ENCODE peak calls at places on chromosomes 12 and 14, in nine cellular contexts. T is effector memory CD4-positive, alpha-beta T cell; C is stimulated activated CD4-positive, alpha-beta T cell treated with anti-CD3 and anti-CD28 coated beads, Interleukin-15, amount 100 ng/mL, for 1 hour; I is activated gamma-delta T cell treated with Interleukin-2 at 50 U/mL for 16 hours; V is activated CD8-positive, alpha-beta T cell treated with anti-CD3 and anti-CD28 coated beads for 36 hours; F is NCI-H2227 treated with DMSO at 0.1 percent for 48 hours; M is naive thymus-derived CD8-positive, alpha-beta T cell; G is fibroblast of mammary gland; E is testis. Q is an unnamed sample.

GRCh38 chr12:131511803-131512564 is 198.9 kb upstream of the SFSWAP start:
- DNase-seq in G (no peak), M (no peak), I (no peak), T (no peak), F (no peak), V (no peak), C (no peak), E (no peak), Q (no peak)

GRCh38 chr14:54818201-54819133 is 84.2 kb downstream of the GCH1 start:
- DNase-seq in V (no peak), E (no peak), T (no peak), M (no peak), G (peak), F (peak), I (no peak), C (no peak), Q (peak)

GRCh38 chr14:22630486-22630885 is 13.7 kb downstream of the OR6J1 start:
- DNase-seq in T (no peak), E (no peak), M (no peak), C (no peak), F (no peak), G (peak), I (no peak), V (no peak), Q (peak)

GRCh38 chr14:96082420-96083300 is 43.5 kb downstream of the C14orf132 start:
- DNase-seq in T (no peak), V (no peak), I (no peak), G (no peak), E (no peak), M (no peak), C (no peak), F (no peak), Q (no peak)

GRCh38 chr12:116314477-116314876 is 37.0 kb upstream of the MED13L start:
- DNase-seq in T (no peak), C (no peak), F (no peak), E (no peak), M (no peak), V (no peak), G (no peak), I (no peak), Q (no peak)

GRCh38 chr12:57009949-57010626 is 3.7 kb upstream of the ZBTB39 start:
- DNase-seq in V (no peak), F (no peak), M (no peak), I (no peak), G (no peak), E (no peak), T (no peak), C (no peak), Q (no peak)

GRCh38 chr12:123983822-123984485 is 10.9 kb downstream of the ZNF664 start:
- DNase-seq in T (peak), E (peak), M (peak), I (peak), F (peak), C (no peak), G (peak), V (peak), Q (no peak)

GRCh38 chr14:81312289-81312876 is 87.7 kb downstream of the STON2 start:
- DNase-seq in V (no peak), F (no peak), G (no peak), E (no peak), C (no peak), I (no peak), M (no peak), T (no peak), Q (no peak)

GRCh38 chr14:77184396-77185092 is 2.9 kb downstream of the TMEM63C start:
- DNase-seq in M (no peak), T (no peak), V (peak), F (no peak), G (no peak), I (no peak), C (no peak), E (no peak), Q (no peak)

GRCh38 chr14:65864549-65864948 is 452.0 kb downstream of the FUT8 start:
- DNase-seq in F (no peak), G (no peak), V (no peak), T (no peak), C (no peak), M (no peak), E (no peak), I (no peak), Q (no peak)

GRCh38 chr12:113818833-113819232 is 147.3 kb downstream of the RBM19 start:
- DNase-seq in C (no peak), T (no peak), E (peak), V (no peak), F (no peak), M (no peak), G (no peak), I (no peak), Q (no peak)

GRCh38 chr12:112938751-112939150 is 477 bp downstream of the OAS3 start:
- DNase-seq in G (peak), V (no peak), E (no peak), M (no peak), T (no peak), F (peak), I (no peak), C (no peak), Q (no peak)

GRCh38 chr14:100237735-100238418 is 1.1 kb upstream of the YY1 start:
- DNase-seq in G (peak), V (peak), M (no peak), F (no peak), I (peak), E (peak), T (no peak), C (no peak), Q (no peak)

GRCh38 chr12:22130671-22131070 is 84.7 kb downstream of the CMAS start:
- DNase-seq in V (no peak), M (no peak), I (no peak), C (no peak), E (no peak), G (no peak), T (no peak), F (no peak), Q (no peak)

GRCh38 chr12:85740190-85740589 is 96.0 kb downstream of the RASSF9 start:
- DNase-seq in V (no peak), M (no peak), I (no peak), E (no peak), G (peak), T (no peak), F (no peak), C (no peak), Q (no peak)

GRCh38 chr12:99200711-99201384 is 446.7 kb upstream of the GARIN6 start:
- DNase-seq in E (no peak), C (no peak), F (no peak), G (no peak), T (no peak), V (no peak), I (no peak), M (no peak), Q (no peak)

GRCh38 chr12:55637467-55637866 is 775 bp downstream of the OR10P1 start:
- DNase-seq in F (no peak), G (no peak), I (no peak), E (no peak), C (no peak), M (no peak), T (peak), V (peak), Q (no peak)

GRCh38 chr14:74492413-74493342 is at the start of gene NPC2:
- DNase-seq in G (no peak), E (no peak), F (no peak), C (no peak), T (no peak), M (no peak), I (no peak), V (no peak), Q (no peak)

GRCh38 chr14:67607646-67608045 is 7.6 kb upstream of the PIGH start:
- DNase-seq in T (no peak), V (no peak), I (no peak), F (no peak), M (no peak), C (no peak), E (no peak), G (no peak), Q (no peak)

GRCh38 chr14:46985529-46986137 is 334.1 kb upstream of the RPL10L start:
- DNase-seq in T (no peak), V (no peak), M (no peak), C (no peak), F (no peak), I (no peak), G (no peak), E (no peak), Q (no peak)

GRCh38 chr14:69615471-69616407 is 4.3 kb downstream of the SUSD6 start:
- DNase-seq in E (peak), M (peak), C (no peak), V (peak), I (peak), F (peak), G (peak), T (peak), Q (no peak)

GRCh38 chr12:109952160-109952858 is 43.9 kb downstream of the GIT2 start:
- DNase-seq in E (no peak), M (no peak), I (no peak), F (no peak), V (no peak), C (no peak), G (no peak), T (no peak), Q (no peak)

GRCh38 chr12:100672075-100672592 is 98.7 kb downstream of the GAS2L3 start:
- DNase-seq in F (no peak), G (peak), M (peak), E (peak), I (no peak), C (peak), T (no peak), V (peak), Q (no peak)

GRCh38 chr14:104136472-104137296 is 1.7 kb upstream of the KIF26A start:
- DNase-seq in I (no peak), M (no peak), E (no peak), V (peak), C (no peak), F (no peak), G (no peak), T (no peak), Q (no peak)

GRCh38 chr12:89882051-89882450 is 173.4 kb upstream of the ATP2B1 start:
- DNase-seq in V (peak), M (no peak), F (no peak), C (no peak), T (no peak), E (no peak), I (no peak), G (peak), Q (peak)

GRCh38 chr14:41607966-41608663 is 1.4 kb downstream of the LRFN5 start:
- DNase-seq in M (no peak), T (no peak), I (no peak), C (no peak), E (no peak), F (no peak), V (no peak), G (peak), Q (no peak)

GRCh38 chr12:103538397-103538796 is 42.6 kb upstream of the C12orf42 start:
- DNase-seq in F (no peak), C (no peak), I (no peak), G (peak), M (no peak), E (no peak), T (no peak), V (no peak), Q (no peak)

GRCh38 chr12:125561-125960 is 59.0 kb downstream of the IQSEC3 start:
- DNase-seq in F (no peak), M (no peak), G (no peak), E (no peak), C (no peak), I (no peak), V (no peak), T (no peak), Q (no peak)

GRCh38 chr14:81831128-81831815 is 297.6 kb upstream of the SEL1L start:
- DNase-seq in E (no peak), G (peak), C (no peak), V (no peak), F (no peak), M (no peak), I (no peak), T (no peak), Q (no peak)

GRCh38 chr12:26853303-26854027 is 20.5 kb upstream of the ITPR2 start:
- DNase-seq in C (peak), F (peak), G (peak), I (peak), E (peak), V (peak), T (peak), M (peak), Q (no peak)